ENCODE peak calls at places on chromosomes 7 and 10, in ten cellular contexts. Y, A, N, R, T, M, E, P, I and J are unnamed samples.

GRCh38 chr10:6464862-6465430 is 115.1 kb downstream of the PRKCQ start:
- DNase-seq in Y (no peak), A (no peak), N (no peak), R (no peak), T (no peak), M (no peak), E (no peak), P (no peak), I (no peak), J (no peak)

GRCh38 chr7:132228240-132228639 is 348.0 kb downstream of the PLXNA4 start:
- DNase-seq in Y (no peak), A (no peak), N (no peak), R (no peak), T (no peak), M (no peak), E (no peak), P (no peak), I (no peak), J (no peak)

GRCh38 chr10:114458955-114459354 is 54.7 kb upstream of the AFAP1L2 start:
- DNase-seq in Y (peak; percentile 33), A (no peak), N (no peak), R (peak; percentile 44), T (peak; percentile 51), M (no peak), E (no peak), P (no peak), I (peak; percentile 51), J (no peak)

GRCh38 chr7:4175346-4175973 is 506.6 kb upstream of the FOXK1 start:
- DNase-seq in Y (no peak), A (no peak), N (no peak), R (no peak), T (no peak), M (no peak), E (no peak), P (no peak), I (no peak), J (no peak)

GRCh38 chr7:42348071-42348470 is 111.1 kb upstream of the GLI3 start:
- DNase-seq in Y (no peak), A (no peak), N (no peak), R (no peak), T (no peak), M (no peak), E (no peak), P (no peak), I (no peak), J (no peak)

GRCh38 chr7:125644113-125644512 is 714.5 kb upstream of the POT1 start:
- DNase-seq in Y (no peak), A (no peak), N (no peak), R (no peak), T (no peak), M (no peak), E (no peak), P (no peak), I (no peak), J (no peak)

GRCh38 chr10:44397476-44398225 is 12.8 kb upstream of the CXCL12 start:
- DNase-seq in Y (no peak), A (no peak), N (peak; percentile 62), R (no peak), T (no peak), M (no peak), E (no peak), P (no peak), I (no peak), J (peak; percentile 11)

GRCh38 chr10:30645340-30645827 is 15.8 kb upstream of the LYZL2 start:
- DNase-seq in Y (peak; percentile 12), A (no peak), N (no peak), R (no peak), T (peak; percentile 19), M (no peak), E (no peak), P (no peak), I (no peak), J (no peak)

GRCh38 chr7:111933614-111934013 is 272.6 kb downstream of the DOCK4 start:
- DNase-seq in Y (no peak), A (no peak), N (no peak), R (no peak), T (no peak), M (no peak), E (no peak), P (no peak), I (no peak), J (no peak)

GRCh38 chr7:140512317-140513000 is 33.2 kb upstream of the MKRN1 start:
- DNase-seq in Y (peak; percentile 27), A (peak; percentile 30), N (no peak), R (peak; percentile 90), T (peak; percentile 83), M (peak; percentile 12), E (no peak), P (no peak), I (peak; percentile 66), J (no peak)

DNA sequence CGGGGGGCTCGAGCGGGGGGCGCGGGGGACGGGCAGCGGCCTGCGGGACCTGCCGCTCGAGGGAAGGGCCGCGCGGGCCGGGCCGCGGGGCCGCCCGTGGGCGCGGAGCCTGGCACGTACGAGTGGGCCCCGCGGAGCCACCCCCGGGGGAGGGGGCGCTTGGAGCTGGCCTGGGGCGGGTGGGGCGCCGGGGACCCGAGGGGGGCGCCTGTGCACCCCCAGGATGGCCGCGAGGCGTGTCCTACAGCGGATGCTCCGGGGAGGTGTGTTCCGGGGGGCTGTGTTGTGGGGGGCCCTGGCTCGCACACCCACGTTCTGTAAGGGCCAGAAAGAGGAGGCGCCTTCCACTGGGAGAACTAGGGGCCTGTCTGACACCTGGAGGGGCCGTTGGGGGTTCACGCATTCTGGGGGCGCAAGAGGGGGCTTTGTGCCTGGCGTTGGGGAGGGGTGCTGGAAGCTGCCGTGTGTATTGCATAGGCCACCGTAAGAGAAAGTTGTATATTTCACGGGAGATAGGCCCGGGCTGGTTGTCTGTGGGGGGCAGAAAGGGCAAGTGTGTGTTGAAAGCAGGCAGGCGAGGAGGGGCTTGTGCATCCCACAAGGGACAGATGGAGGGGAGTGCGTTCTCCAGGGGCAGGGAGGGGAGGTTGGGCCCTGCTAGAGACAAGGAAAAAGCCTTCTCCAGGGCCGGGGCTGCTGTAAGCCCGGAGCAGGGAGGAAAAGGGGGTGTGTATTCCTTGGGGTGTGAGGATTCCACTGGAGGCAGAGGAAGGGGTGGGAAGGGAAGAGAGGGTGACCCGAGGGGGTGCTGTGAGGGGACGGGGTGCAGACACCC is 689 bp downstream of the VPS37D start:
- DNase-seq in Y (no peak), A (no peak), N (no peak), R (no peak), T (no peak), M (no peak), E (no peak), P (no peak), I (no peak), J (no peak)
- H3K27me3 ChIP-seq in Y (no peaks in the 10 kb centered on the region), A (no peaks in the 10 kb centered on the region), N (no peaks in the 10 kb centered on the region), R (no peaks in the 10 kb centered on the region), T (no peaks in the 10 kb centered on the region), M (no peaks in the 10 kb centered on the region), E (no peaks in the 10 kb centered on the region), P (peaks cover 6% of the 10 kb centered on the region), I (no peaks in the 10 kb centered on the region), J (no peaks in the 10 kb centered on the region)

DNA sequence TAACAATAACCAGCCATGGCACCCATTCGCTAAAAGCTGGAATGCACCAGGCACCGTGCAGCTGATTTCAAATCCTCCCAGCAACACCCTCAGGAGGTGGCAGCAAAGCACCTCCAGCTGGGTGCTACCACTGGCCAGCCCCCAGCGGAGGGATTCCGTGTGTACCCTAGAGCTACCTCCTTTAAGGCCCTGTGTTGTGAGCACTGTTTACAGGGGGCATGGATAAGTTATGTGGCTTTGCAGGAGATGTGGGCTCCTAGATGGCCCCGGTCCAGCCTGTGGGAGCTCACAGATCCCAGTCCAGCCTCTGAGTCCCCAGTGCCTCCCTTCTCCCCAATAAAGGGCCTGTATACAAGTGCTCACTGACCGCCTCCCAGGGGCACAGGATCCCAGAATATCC is 27.1 kb downstream of the TNRC18 start:
- DNase-seq in Y (peak; percentile 54), A (no peak), N (no peak), R (peak; percentile 52), T (no peak), M (peak; percentile 45), E (no peak), P (peak; percentile 23), I (peak; percentile 83), J (no peak)
- TF ChIP-seq CTCF in Y (peak; percentile 53), A (no peak), N (no peak), R (no peak), T (no peak), M (no peak), E (no peak), P (peak; percentile 46), I (peak; percentile 24), J (peak; percentile 18)

GRCh38 chr10:76051007-76051936 is 619.8 kb downstream of the LRMDA start:
- DNase-seq in Y (peak; percentile 29), A (no peak), N (no peak), R (no peak), T (no peak), M (no peak), E (no peak), P (no peak), I (no peak), J (no peak)
- TF ChIP-seq POLR2A in Y (no peak), A (no peak), N (no peak), R (no peak), T (no peak), M (no peak), E (no peak), P (no peak), I (no peak), J (no peak)

GRCh38 chr7:97003262-97004236 is 1.8 kb upstream of the DLX6 start:
- DNase-seq in Y (no peak), A (no peak), N (no peak), R (no peak), T (no peak), M (no peak), E (no peak), P (no peak), I (no peak), J (no peak)

GRCh38 chr7:97001221-97001620 is 4.1 kb upstream of the DLX6 start:
- DNase-seq in Y (no peak), A (no peak), N (no peak), R (no peak), T (no peak), M (no peak), E (no peak), P (no peak), I (no peak), J (no peak)

GRCh38 chr7:97001656-97002554 is 3.4 kb upstream of the DLX6 start:
- DNase-seq in Y (no peak), A (no peak), N (no peak), R (no peak), T (no peak), M (no peak), E (no peak), P (no peak), I (no peak), J (no peak)

GRCh38 chr7:97004237-97004930 is 969 bp upstream of the DLX6 start:
- DNase-seq in Y (no peak), A (no peak), N (no peak), R (no peak), T (no peak), M (no peak), E (no peak), P (no peak), I (no peak), J (no peak)

DNA sequence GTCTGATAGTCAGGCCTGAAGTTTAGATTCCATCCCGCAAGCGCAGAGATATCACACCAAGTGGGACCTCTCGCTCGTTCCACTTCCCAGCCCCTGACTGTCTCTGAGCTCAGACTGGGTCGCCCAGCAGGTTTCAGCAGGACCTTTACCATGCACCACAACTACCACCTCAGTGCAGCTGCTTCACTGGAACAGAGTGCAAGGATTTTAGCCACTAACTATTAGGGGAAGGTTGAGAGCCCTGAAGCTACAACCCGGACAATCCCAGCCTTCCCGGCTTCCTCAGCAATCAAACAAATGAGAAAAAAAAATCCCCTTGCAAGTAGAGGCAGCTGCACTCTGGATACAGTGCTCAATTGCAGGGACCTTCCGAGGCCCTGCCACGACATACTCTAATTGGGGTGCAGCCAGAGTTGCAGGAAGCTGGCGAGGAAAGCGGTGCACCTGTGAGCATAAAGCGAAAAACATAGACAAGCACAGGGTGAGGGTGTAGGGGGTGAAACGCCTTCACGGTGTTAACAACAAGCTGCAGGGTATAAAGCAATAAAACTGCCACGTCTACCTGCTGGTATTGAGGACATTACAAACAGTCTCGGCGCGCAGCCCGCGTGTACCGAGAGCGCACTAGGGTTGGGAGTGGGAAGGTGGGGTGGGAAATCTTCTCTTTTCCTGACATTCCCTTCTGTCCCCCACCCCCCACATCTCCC is 2.6 kb upstream of the DLX6 start:
- DNase-seq in Y (no peak), A (no peak), N (no peak), R (no peak), T (no peak), M (no peak), E (no peak), P (no peak), I (no peak), J (no peak)
- H3K27me3 ChIP-seq in Y (peaks cover 16% of the 10 kb centered on the region), A (peaks cover 100% of the 10 kb centered on the region), N (peaks cover 100% of the 10 kb centered on the region), R (peaks cover 45% of the 10 kb centered on the region), T (no peaks in the 10 kb centered on the region), M (peaks cover 67% of the 10 kb centered on the region), E (peaks cover 95% of the 10 kb centered on the region), P (peaks cover 14% of the 10 kb centered on the region), I (peaks cover 36% of the 10 kb centered on the region), J (peaks cover 78% of the 10 kb centered on the region)